ENCODE peak calls at places on chromosome 18, in five cellular contexts. I, R, O, E and C are unnamed samples.

GRCh38 chr18:55821219-55821618 is 233.2 kb upstream of the TCF4 start:
- DNase-seq in I (no peak), R (no peak), O (no peak), E (peak; percentile 45), C (no peak)

GRCh38 chr18:49016648-49017539 is 66.1 kb upstream of the SMAD7 start:
- DNase-seq in I (peak; percentile 66), R (peak; percentile 55), O (peak; percentile 70), E (peak; percentile 83), C (no peak)

GRCh38 chr18:68843467-68844089 is 45.7 kb downstream of the CCDC102B start:
- DNase-seq in I (no peak), R (no peak), O (no peak), E (no peak), C (no peak)

GRCh38 chr18:56139372-56139771 is 499.0 kb downstream of the TXNL1 start:
- DNase-seq in I (no peak), R (peak; percentile 34), O (no peak), E (no peak), C (no peak)

GRCh38 chr18:402129-402528 is 98.4 kb downstream of the COLEC12 start:
- DNase-seq in I (no peak), R (no peak), O (no peak), E (no peak), C (no peak)

GRCh38 chr18:76378526-76379215 is 116.4 kb downstream of the ZNF516 start:
- DNase-seq in I (no peak), R (peak; percentile 15), O (no peak), E (no peak), C (no peak)

GRCh38 chr18:47411159-47411558 is 159.7 kb upstream of the SKOR2 start:
- DNase-seq in I (no peak), R (no peak), O (no peak), E (no peak), C (no peak)

GRCh38 chr18:24659837-24660720 is 199.6 kb downstream of the HRH4 start:
- DNase-seq in I (no peak), R (peak; percentile 38), O (no peak), E (no peak), C (peak; percentile 56)

GRCh38 chr18:55120896-55121295 is 161.6 kb upstream of the CCDC68 start:
- DNase-seq in I (no peak), R (no peak), O (no peak), E (no peak), C (no peak)

GRCh38 chr18:48122376-48122775 is 191.9 kb upstream of the SMAD2 start:
- DNase-seq in I (no peak), R (no peak), O (no peak), E (no peak), C (no peak)

GRCh38 chr18:36464126-36464651 is 166.7 kb downstream of the FHOD3 start:
- DNase-seq in I (no peak), R (no peak), O (no peak), E (no peak), C (peak; percentile 69)

GRCh38 chr18:66136039-66136438 is 385.2 kb downstream of the CDH7 start:
- DNase-seq in I (no peak), R (no peak), O (no peak), E (no peak), C (no peak)

GRCh38 chr18:55510809-55511208 is 77.2 kb downstream of the TCF4 start:
- DNase-seq in I (no peak), R (no peak), O (no peak), E (peak; percentile 83), C (no peak)

GRCh38 chr18:62991389-62991788 is 276.0 kb downstream of the PHLPP1 start:
- DNase-seq in I (no peak), R (no peak), O (no peak), E (no peak), C (no peak)

GRCh38 chr18:35936951-35937350 is 35.5 kb upstream of the RMP24 start:
- DNase-seq in I (no peak), R (no peak), O (no peak), E (no peak), C (no peak)

GRCh38 chr18:63162271-63163014 is 157.1 kb downstream of the BCL2 start:
- DNase-seq in I (no peak), R (no peak), O (peak; percentile 71), E (peak; percentile 30), C (peak; percentile 36)

GRCh38 chr18:48902856-48903601 is 47.7 kb downstream of the SMAD7 start:
- DNase-seq in I (no peak), R (peak; percentile 43), O (no peak), E (peak; percentile 76), C (peak; percentile 83)

GRCh38 chr18:6021341-6022088 is 126.2 kb upstream of the TMEM200C start:
- DNase-seq in I (no peak), R (no peak), O (no peak), E (no peak), C (no peak)

GRCh38 chr18:49613741-49614151 is 51.9 kb downstream of the LIPG start:
- DNase-seq in I (no peak), R (no peak), O (no peak), E (no peak), C (no peak)

GRCh38 chr18:49725809-49726514 is 87.4 kb downstream of the ACAA2 start:
- DNase-seq in I (peak; percentile 72), R (peak; percentile 69), O (no peak), E (peak; percentile 99), C (peak; percentile 72)

GRCh38 chr18:3037423-3037915 is 24.5 kb upstream of the LPIN2 start:
- DNase-seq in I (peak; percentile 84), R (no peak), O (no peak), E (peak; percentile 57), C (no peak)

GRCh38 chr18:57809190-57809589 is 6.1 kb upstream of the ATP8B1 start:
- DNase-seq in I (no peak), R (no peak), O (no peak), E (no peak), C (no peak)

GRCh38 chr18:13446024-13446423 is 227.5 kb downstream of the LDLRAD4 start:
- DNase-seq in I (peak; percentile 41), R (no peak), O (no peak), E (no peak), C (no peak)

GRCh38 chr18:70291295-70291574 is 2.4 kb downstream of the SOCS6 start:
- DNase-seq in I (peak; percentile 63), R (no peak), O (no peak), E (no peak), C (no peak)
- H3K4me3 ChIP-seq in I (peak overlapping the region; percentile 89), R (no peak overlapping the region), O (no peak overlapping the region), E (no peak overlapping the region), C (no peak overlapping the region)

GRCh38 chr18:22169011-22169888 is at the start of gene GATA6:
- DNase-seq in I (peak; percentile 85), R (peak; percentile 93), O (peak; percentile 96), E (peak; percentile 92), C (peak; percentile 92)
- TF ChIP-seq CTCF in I (peak; percentile 38), R (peak; percentile 64), O (peak; percentile 49), E (peak; percentile 68), C (peak; percentile 55)

GRCh38 chr18:7616661-7617060 is 49.5 kb downstream of the PTPRM start:
- DNase-seq in I (no peak), R (peak; percentile 69), O (no peak), E (no peak), C (peak; percentile 70)

GRCh38 chr18:7618821-7619410 is 51.8 kb downstream of the PTPRM start:
- DNase-seq in I (no peak), R (no peak), O (no peak), E (no peak), C (no peak)

GRCh38 chr18:7619676-7620075 is 52.6 kb downstream of the PTPRM start:
- DNase-seq in I (no peak), R (no peak), O (no peak), E (no peak), C (no peak)

GRCh38 chr18:7615840-7616239 is 48.7 kb downstream of the PTPRM start:
- DNase-seq in I (no peak), R (no peak), O (no peak), E (no peak), C (no peak)

DNA sequence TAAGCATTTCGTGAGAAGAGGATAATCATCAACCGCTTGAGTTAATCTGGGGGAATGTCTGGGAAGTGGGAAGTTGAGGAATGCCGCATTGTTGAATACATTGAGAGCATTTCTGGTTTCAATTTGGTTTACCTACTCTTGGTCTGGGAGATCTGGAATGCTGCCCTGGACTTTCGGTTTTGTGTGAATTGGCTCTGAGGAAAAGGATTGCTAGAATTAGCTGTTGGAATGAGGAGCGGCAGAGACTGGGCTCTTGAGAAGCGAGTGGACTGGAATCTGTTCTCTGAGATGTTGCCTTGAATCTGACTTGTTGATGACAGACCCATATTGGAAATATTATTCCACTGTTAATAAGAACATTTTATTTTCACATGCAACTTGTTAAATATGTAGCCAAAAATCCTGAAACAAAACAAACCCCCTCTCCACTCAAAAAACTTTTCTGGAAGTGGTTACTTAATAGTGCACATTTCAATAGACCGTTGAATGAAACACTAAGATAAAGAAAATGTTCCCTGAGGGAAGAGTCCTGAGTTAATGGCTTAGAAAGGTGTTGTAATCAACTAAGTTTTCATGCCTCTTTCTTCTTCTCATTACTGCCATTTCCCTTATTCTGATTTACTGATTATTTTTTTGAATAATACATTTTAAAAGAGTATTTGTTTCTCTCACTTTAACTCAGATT is 50.8 kb downstream of the PTPRM start:
- DNase-seq in I (no peak), R (peak; percentile 37), O (no peak), E (peak; percentile 83), C (peak; percentile 65)
- H3K4me3 ChIP-seq in I (no peak overlapping the region), R (no peak overlapping the region), O (peak overlapping the region; percentile 28), E (no peak overlapping the region), C (peak overlapping the region; percentile 33)

GRCh38 chr18:78865056-78865598 is 114.5 kb upstream of the SALL3 start:
- DNase-seq in I (no peak), R (no peak), O (no peak), E (no peak), C (no peak)
- TF ChIP-seq CTCF in I (no peak), R (no peak), O (no peak), E (no peak), C (no peak)

GRCh38 chr18:34627138-34627920 is 82.8 kb upstream of the DTNA start:
- DNase-seq in I (no peak), R (no peak), O (no peak), E (no peak), C (no peak)
- H3K4me3 ChIP-seq in I (no peak overlapping the region), R (no peak overlapping the region), O (no peak overlapping the region), E (no peak overlapping the region), C (no peak overlapping the region)

DNA sequence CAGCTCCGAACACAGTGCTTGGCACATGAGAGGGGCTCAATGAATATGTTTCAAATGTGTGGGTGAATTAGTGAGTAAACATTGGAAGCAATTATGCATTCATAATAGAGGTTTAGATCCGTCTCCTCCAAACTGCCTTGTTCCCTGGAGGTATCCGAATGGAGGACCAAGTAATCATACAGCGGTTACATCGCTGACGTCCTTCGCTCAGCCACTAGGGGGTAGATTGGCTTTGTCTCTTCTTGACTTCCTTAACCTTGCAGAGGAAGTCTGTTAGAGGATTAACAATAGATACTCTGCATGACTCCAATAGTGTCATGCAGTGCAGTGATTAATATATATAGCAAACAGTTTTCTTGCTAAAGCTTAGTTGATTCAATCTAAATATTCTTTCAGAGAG is 517.0 kb downstream of the PTPRM start:
- DNase-seq in I (peak; percentile 38), R (peak; percentile 20), O (no peak), E (peak; percentile 49), C (peak; percentile 40)
- TF ChIP-seq CTCF in I (peak; percentile 18), R (peak; percentile 17), O (peak; percentile 53), E (peak; percentile 87), C (peak; percentile 69)

GRCh38 chr18:59696311-59697235 is 650 bp downstream of the CCBE1 start:
- DNase-seq in I (peak; percentile 20), R (peak; percentile 17), O (no peak), E (peak; percentile 42), C (no peak)
- H3K4me3 ChIP-seq in I (peak overlapping the region; percentile 64), R (peak overlapping the region; percentile 50), O (peak overlapping the region; percentile 57), E (peak overlapping the region; percentile 88), C (peak overlapping the region; percentile 60)